ENCODE peak calls at places on chromosomes 1 and 21, in nine cellular contexts. B is A549, C is hepatocyte, V is Karpas-422, A is kidney, P is uterus, L is ascending aorta, E is OCI-LY7, W is GM23248. S is an unnamed sample.

GRCh38 chr1:153000294-153000693 is 1.3 kb upstream of the SPRR3 start:
- DNase-seq in V (no peak), L (no peak), P (no peak), C (no peak), A (no peak), W (no peak), E (no peak), B (no peak), S (no peak)

GRCh38 chr1:234386122-234386521 is 12.9 kb downstream of the COA6 start:
- DNase-seq in W (no peak), A (no peak), B (no peak), V (no peak), L (no peak), E (no peak), C (no peak), P (no peak), S (no peak)

GRCh38 chr1:247854899-247855545 is 2.0 kb upstream of the TRIM58 start:
- DNase-seq in P (no peak), V (no peak), L (no peak), C (no peak), W (no peak), B (no peak), E (no peak), A (no peak), S (no peak)

GRCh38 chr1:200627548-200628222 is 7.1 kb upstream of the KIF14 start:
- DNase-seq in L (no peak), V (no peak), P (no peak), A (no peak), E (no peak), B (no peak), C (no peak), W (no peak), S (no peak)

GRCh38 chr1:55869050-55869449 is 653.9 kb upstream of the USP24 start:
- DNase-seq in P (peak; percentile 19), A (peak; percentile 71), V (no peak), W (peak; percentile 15), E (no peak), C (no peak), B (no peak), L (peak; percentile 10), S (peak; percentile 75)

GRCh38 chr1:198563578-198563977 is 23.1 kb upstream of the ATP6V1G3 start:
- DNase-seq in V (no peak), C (no peak), B (no peak), L (no peak), A (no peak), E (no peak), P (no peak), W (peak; percentile 31), S (no peak)

GRCh38 chr1:29636936-29637335 is 400.6 kb downstream of the PTPRU start:
- DNase-seq in A (no peak), E (no peak), C (no peak), V (no peak), B (no peak), P (no peak), W (no peak), L (no peak), S (no peak)

GRCh38 chr1:223819730-223820514 is 25.8 kb downstream of the TP53BP2 start:
- DNase-seq in E (no peak), L (no peak), W (peak; percentile 80), P (no peak), B (no peak), C (peak; percentile 26), V (no peak), A (no peak), S (no peak)

GRCh38 chr1:198776602-198777029 is 137.8 kb downstream of the PTPRC start:
- DNase-seq in P (no peak), W (peak; percentile 97), B (no peak), A (no peak), E (no peak), C (no peak), V (no peak), L (peak; percentile 48), S (peak; percentile 86)

GRCh38 chr1:185936641-185937040 is 202.4 kb downstream of the HMCN1 start:
- DNase-seq in V (no peak), L (no peak), E (no peak), P (no peak), A (no peak), C (no peak), W (no peak), B (no peak), S (no peak)

GRCh38 chr1:67214420-67215174 is 48.3 kb downstream of the IL23R start:
- DNase-seq in W (peak; percentile 56), P (no peak), L (no peak), V (peak; percentile 72), E (peak; percentile 54), B (no peak), A (no peak), C (peak; percentile 54), S (no peak)

GRCh38 chr1:150094734-150095133 is 27.2 kb downstream of the VPS45 start:
- DNase-seq in A (no peak), W (no peak), L (no peak), B (no peak), V (no peak), C (no peak), P (no peak), E (no peak), S (no peak)

GRCh38 chr1:150092180-150092791 is 24.7 kb downstream of the VPS45 start:
- DNase-seq in E (no peak), B (no peak), C (no peak), L (no peak), A (no peak), W (no peak), V (no peak), P (no peak), S (no peak)

GRCh38 chr1:150089846-150090520 is 22.4 kb downstream of the VPS45 start:
- DNase-seq in V (peak; percentile 65), E (peak; percentile 44), L (no peak), C (no peak), P (no peak), W (no peak), A (no peak), B (no peak), S (no peak)

GRCh38 chr1:150093805-150094204 is 26.2 kb downstream of the VPS45 start:
- DNase-seq in V (no peak), L (no peak), B (no peak), W (no peak), A (no peak), C (no peak), E (no peak), P (no peak), S (no peak)
- H3K4me1 ChIP-seq in V (peaks cover 13% of the 10 kb centered on the region), L (peaks cover 10% of the 10 kb centered on the region), B (no peaks in the 10 kb centered on the region), W (no peaks in the 10 kb centered on the region), A (no peaks in the 10 kb centered on the region), C (no peaks in the 10 kb centered on the region), E (peaks cover 21% of the 10 kb centered on the region), P (no peaks in the 10 kb centered on the region), S (peaks cover 12% of the 10 kb centered on the region)

DNA sequence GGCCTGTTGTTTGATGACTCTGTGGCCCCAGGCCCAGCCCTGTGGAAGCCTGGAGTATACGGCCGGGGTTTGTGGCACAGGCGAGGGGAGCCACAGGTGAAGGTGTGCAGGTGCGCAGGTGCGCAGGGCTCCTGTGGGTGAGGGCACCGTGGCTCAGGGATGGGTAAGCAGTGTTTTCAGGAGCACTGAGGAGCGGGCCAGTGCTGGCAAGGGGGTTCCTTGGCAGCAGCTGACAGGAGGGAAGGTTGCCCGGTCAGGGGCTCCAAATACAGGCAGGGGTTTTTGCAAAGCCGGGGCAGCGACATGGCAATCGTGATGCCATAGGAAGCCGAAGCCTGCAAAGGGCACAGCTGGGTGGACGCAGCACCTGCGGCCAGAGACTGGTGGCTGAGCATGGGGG is 20.7 kb downstream of the AGPAT3 start:
- DNase-seq in P (no peak), B (no peak), W (no peak), A (no peak), C (no peak), E (no peak), L (no peak), V (no peak), S (peak; percentile 11)
- H3K4me1 ChIP-seq in P (no peaks in the 10 kb centered on the region), B (peaks cover 9% of the 10 kb centered on the region), W (no peaks in the 10 kb centered on the region), A (no peaks in the 10 kb centered on the region), C (peaks cover 19% of the 10 kb centered on the region), E (no peaks in the 10 kb centered on the region), L (no peaks in the 10 kb centered on the region), V (peaks cover 15% of the 10 kb centered on the region), S (peaks cover 34% of the 10 kb centered on the region)

GRCh38 chr21:43923391-43923790 is 58.4 kb downstream of the AGPAT3 start:
- DNase-seq in B (no peak), C (no peak), L (no peak), A (peak; percentile 57), E (no peak), V (no peak), P (no peak), W (peak; percentile 38), S (no peak)

GRCh38 chr21:43921979-43922945 is 57.2 kb downstream of the AGPAT3 start:
- DNase-seq in P (no peak), E (no peak), B (no peak), A (peak; percentile 70), W (no peak), C (no peak), L (no peak), V (peak; percentile 63), S (peak; percentile 48)

GRCh38 chr21:43922949-43923348 is 57.9 kb downstream of the AGPAT3 start:
- DNase-seq in L (no peak), B (no peak), C (no peak), V (no peak), E (no peak), P (no peak), W (no peak), A (peak; percentile 60), S (peak; percentile 41)

GRCh38 chr21:43919871-43920801 is 55.1 kb downstream of the AGPAT3 start:
- DNase-seq in E (no peak), L (no peak), V (peak; percentile 60), P (no peak), W (no peak), C (peak; percentile 63), B (no peak), A (peak; percentile 54), S (peak; percentile 57)

GRCh38 chr21:43921602-43921978 is 56.6 kb downstream of the AGPAT3 start:
- DNase-seq in W (no peak), A (peak; percentile 67), V (peak; percentile 55), E (no peak), P (no peak), B (no peak), L (no peak), C (peak; percentile 59), S (peak; percentile 14)
- H3K4me1 ChIP-seq in W (no peaks in the 10 kb centered on the region), A (peaks cover 42% of the 10 kb centered on the region), V (peaks cover 48% of the 10 kb centered on the region), E (no peaks in the 10 kb centered on the region), P (no peaks in the 10 kb centered on the region), B (no peaks in the 10 kb centered on the region), L (peaks cover 9% of the 10 kb centered on the region), C (peaks cover 49% of the 10 kb centered on the region), S (peaks cover 42% of the 10 kb centered on the region)

DNA sequence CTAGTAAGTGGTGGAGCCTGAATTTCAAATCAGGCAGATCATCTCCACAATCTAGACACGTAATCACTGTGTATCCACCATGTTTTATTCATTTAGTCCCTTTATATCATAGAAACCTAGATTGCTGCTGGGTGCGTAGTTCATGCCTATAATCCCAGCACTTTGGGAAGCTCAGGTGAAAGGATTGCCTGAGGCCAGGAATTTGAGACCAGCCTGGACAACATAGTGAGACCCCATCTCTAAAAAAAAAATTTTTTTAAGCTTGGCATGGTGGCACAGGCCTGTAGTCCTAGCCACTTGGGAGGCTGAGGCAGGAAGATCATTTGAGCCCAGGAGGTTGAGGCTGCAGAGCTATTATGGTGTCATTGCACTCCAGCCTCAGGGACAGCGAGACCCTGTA is 10.1 kb downstream of the MED18 start:
- DNase-seq in A (no peak), V (no peak), W (no peak), L (no peak), E (no peak), P (no peak), B (no peak), C (no peak), S (no peak)
- H3K4me1 ChIP-seq in A (no peaks in the 10 kb centered on the region), V (no peaks in the 10 kb centered on the region), W (peaks cover 5% of the 10 kb centered on the region), L (no peaks in the 10 kb centered on the region), E (no peaks in the 10 kb centered on the region), P (no peaks in the 10 kb centered on the region), B (no peaks in the 10 kb centered on the region), C (no peaks in the 10 kb centered on the region), S (no peaks in the 10 kb centered on the region)

S was measured in left lung.